ENCODE peak calls at places on chromosomes 5 and 9, in five cellular contexts. One of them, this sample, is unnamed. For H3K4me1, the result is how much of the 10 kb centered on the place peaks cover.

GRCh38 chr5:75368391-75368790 is 31.4 kb downstream of the HMGCR start:
- DNase-seq in neural progenitor cell: no peak
- DNase-seq in fibroblast of lung: peak
- DNase-seq in astrocyte: peak
- DNase-seq in SK-N-SH: no peak
- DNase-seq in this sample: no peak

GRCh38 chr9:19465571-19466267 is 56.9 kb downstream of the ACER2 start:
- DNase-seq in neural progenitor cell: no peak
- DNase-seq in SK-N-SH: no peak
- DNase-seq in fibroblast of lung: no peak
- DNase-seq in astrocyte: no peak
- DNase-seq in this sample: no peak

GRCh38 chr5:19927919-19928318 is 60.1 kb downstream of the CDH18 start:
- DNase-seq in astrocyte: no peak
- DNase-seq in fibroblast of lung: no peak
- DNase-seq in SK-N-SH: peak
- DNase-seq in neural progenitor cell: peak
- DNase-seq in this sample: peak

GRCh38 chr9:135517407-135517822 is 3.8 kb upstream of the LCN1 start:
- DNase-seq in fibroblast of lung: no peak
- DNase-seq in SK-N-SH: no peak
- DNase-seq in astrocyte: no peak
- DNase-seq in neural progenitor cell: no peak
- DNase-seq in this sample: no peak

GRCh38 chr9:35579130-35579529 is 25.9 kb upstream of the TESK1 start:
- DNase-seq in fibroblast of lung: no peak
- DNase-seq in neural progenitor cell: no peak
- DNase-seq in SK-N-SH: no peak
- DNase-seq in astrocyte: no peak
- DNase-seq in this sample: no peak

GRCh38 chr9:114754574-114754973 is 51.3 kb downstream of the TNFSF15 start:
- DNase-seq in fibroblast of lung: no peak
- DNase-seq in neural progenitor cell: no peak
- DNase-seq in SK-N-SH: no peak
- DNase-seq in astrocyte: no peak
- DNase-seq in this sample: no peak

GRCh38 chr5:71740015-71740753 is 21.1 kb downstream of the CARTPT start:
- DNase-seq in fibroblast of lung: no peak
- DNase-seq in SK-N-SH: no peak
- DNase-seq in neural progenitor cell: no peak
- DNase-seq in astrocyte: no peak
- DNase-seq in this sample: no peak

GRCh38 chr5:179343902-179344300 is 1.4 kb downstream of the ADAMTS2 start:
- DNase-seq in astrocyte: no peak
- DNase-seq in SK-N-SH: peak
- DNase-seq in fibroblast of lung: peak
- DNase-seq in neural progenitor cell: peak
- DNase-seq in this sample: peak

GRCh38 chr5:164013077-164013670 is 507.8 kb downstream of the MAT2B start:
- DNase-seq in fibroblast of lung: peak
- DNase-seq in SK-N-SH: peak
- DNase-seq in astrocyte: peak
- DNase-seq in neural progenitor cell: peak
- DNase-seq in this sample: peak

GRCh38 chr5:96123418-96123817 is 161.8 kb upstream of the ELL2 start:
- DNase-seq in astrocyte: no peak
- DNase-seq in SK-N-SH: no peak
- DNase-seq in neural progenitor cell: no peak
- DNase-seq in fibroblast of lung: no peak
- DNase-seq in this sample: no peak

GRCh38 chr9:113350338-113350672 is 964 bp downstream of the BSPRY start:
- DNase-seq in fibroblast of lung: no peak
- DNase-seq in astrocyte: no peak
- DNase-seq in neural progenitor cell: no peak
- DNase-seq in SK-N-SH: no peak
- DNase-seq in this sample: no peak

GRCh38 chr5:81601912-81602311 is 149.0 kb downstream of the SSBP2 start:
- DNase-seq in SK-N-SH: no peak
- DNase-seq in astrocyte: no peak
- DNase-seq in neural progenitor cell: no peak
- DNase-seq in fibroblast of lung: peak
- DNase-seq in this sample: no peak

GRCh38 chr9:137049544-137050449 is 3.8 kb upstream of the NPDC1 start:
- DNase-seq in fibroblast of lung: peak
- DNase-seq in astrocyte: no peak
- DNase-seq in neural progenitor cell: peak
- DNase-seq in SK-N-SH: peak
- DNase-seq in this sample: peak

GRCh38 chr5:163396941-163397340 is 40.5 kb upstream of the CCNG1 start:
- DNase-seq in neural progenitor cell: no peak
- DNase-seq in astrocyte: no peak
- DNase-seq in fibroblast of lung: no peak
- DNase-seq in SK-N-SH: no peak
- DNase-seq in this sample: no peak

GRCh38 chr9:72734631-72735030 is 213.2 kb downstream of the TMC1 start:
- DNase-seq in astrocyte: no peak
- DNase-seq in fibroblast of lung: no peak
- DNase-seq in neural progenitor cell: no peak
- DNase-seq in SK-N-SH: no peak
- DNase-seq in this sample: peak

GRCh38 chr9:11356101-11356500 is 743.3 kb upstream of the PTPRD start:
- DNase-seq in SK-N-SH: no peak
- DNase-seq in fibroblast of lung: no peak
- DNase-seq in neural progenitor cell: no peak
- DNase-seq in astrocyte: no peak
- DNase-seq in this sample: no peak

GRCh38 chr5:177312649-177313181 is 1.0 kb upstream of the MXD3 start:
- DNase-seq in astrocyte: no peak
- DNase-seq in fibroblast of lung: peak
- DNase-seq in SK-N-SH: peak
- DNase-seq in neural progenitor cell: peak
- DNase-seq in this sample: no peak

GRCh38 chr9:92133949-92134604 is 18.9 kb upstream of the SPTLC1 start:
- DNase-seq in fibroblast of lung: peak
- DNase-seq in neural progenitor cell: peak
- DNase-seq in SK-N-SH: peak
- DNase-seq in astrocyte: peak
- DNase-seq in this sample: peak

GRCh38 chr5:148882332-148882731 is 55.9 kb downstream of the ADRB2 start:
- DNase-seq in astrocyte: no peak
- DNase-seq in neural progenitor cell: no peak
- DNase-seq in SK-N-SH: no peak
- DNase-seq in fibroblast of lung: no peak
- DNase-seq in this sample: no peak

GRCh38 chr5:154220625-154221024 is 30.1 kb downstream of the GALNT10 start:
- DNase-seq in fibroblast of lung: peak
- DNase-seq in astrocyte: peak
- DNase-seq in neural progenitor cell: no peak
- DNase-seq in SK-N-SH: no peak
- DNase-seq in this sample: peak

GRCh38 chr5:135660826-135661555 is 82.2 kb upstream of the CXCL14 start:
- DNase-seq in neural progenitor cell: peak
- DNase-seq in astrocyte: peak
- DNase-seq in SK-N-SH: no peak
- DNase-seq in fibroblast of lung: peak
- DNase-seq in this sample: peak

GRCh38 chr5:31173621-31174020 is 19.9 kb upstream of the CDH6 start:
- DNase-seq in astrocyte: no peak
- DNase-seq in neural progenitor cell: peak
- DNase-seq in fibroblast of lung: no peak
- DNase-seq in SK-N-SH: no peak
- DNase-seq in this sample: no peak

GRCh38 chr5:368162-369084 is 46.9 kb downstream of the AHRR start:
- DNase-seq in fibroblast of lung: peak
- DNase-seq in astrocyte: peak
- DNase-seq in neural progenitor cell: no peak
- DNase-seq in SK-N-SH: no peak
- DNase-seq in this sample: peak

GRCh38 chr9:130681769-130682489 is 11.7 kb upstream of the EXOSC2 start:
- DNase-seq in fibroblast of lung: no peak
- DNase-seq in neural progenitor cell: peak
- DNase-seq in astrocyte: no peak
- DNase-seq in SK-N-SH: no peak
- DNase-seq in this sample: no peak

GRCh38 chr5:173329370-173330150 is 1.3 kb upstream of the STC2 start:
- DNase-seq in neural progenitor cell: peak
- DNase-seq in fibroblast of lung: no peak
- DNase-seq in astrocyte: no peak
- DNase-seq in SK-N-SH: peak
- DNase-seq in this sample: peak

GRCh38 chr5:119578937-119579336 is 50.4 kb upstream of the FAM170A start:
- DNase-seq in SK-N-SH: no peak
- DNase-seq in fibroblast of lung: peak
- DNase-seq in neural progenitor cell: peak
- DNase-seq in astrocyte: no peak
- DNase-seq in this sample: no peak

GRCh38 chr9:122442568-122442967 is 35.2 kb downstream of the OR1J1 start:
- DNase-seq in neural progenitor cell: no peak
- DNase-seq in SK-N-SH: no peak
- DNase-seq in fibroblast of lung: no peak
- DNase-seq in astrocyte: no peak
- DNase-seq in this sample: no peak

GRCh38 chr9:122444366-122444765 is 33.4 kb downstream of the OR1J1 start:
- DNase-seq in neural progenitor cell: no peak
- DNase-seq in SK-N-SH: no peak
- DNase-seq in astrocyte: peak
- DNase-seq in fibroblast of lung: peak
- DNase-seq in this sample: peak

GRCh38 chr9:122446819-122447484 is 30.8 kb downstream of the OR1J1 start:
- DNase-seq in SK-N-SH: no peak
- DNase-seq in fibroblast of lung: peak
- DNase-seq in neural progenitor cell: no peak
- DNase-seq in astrocyte: peak
- DNase-seq in this sample: peak

DNA sequence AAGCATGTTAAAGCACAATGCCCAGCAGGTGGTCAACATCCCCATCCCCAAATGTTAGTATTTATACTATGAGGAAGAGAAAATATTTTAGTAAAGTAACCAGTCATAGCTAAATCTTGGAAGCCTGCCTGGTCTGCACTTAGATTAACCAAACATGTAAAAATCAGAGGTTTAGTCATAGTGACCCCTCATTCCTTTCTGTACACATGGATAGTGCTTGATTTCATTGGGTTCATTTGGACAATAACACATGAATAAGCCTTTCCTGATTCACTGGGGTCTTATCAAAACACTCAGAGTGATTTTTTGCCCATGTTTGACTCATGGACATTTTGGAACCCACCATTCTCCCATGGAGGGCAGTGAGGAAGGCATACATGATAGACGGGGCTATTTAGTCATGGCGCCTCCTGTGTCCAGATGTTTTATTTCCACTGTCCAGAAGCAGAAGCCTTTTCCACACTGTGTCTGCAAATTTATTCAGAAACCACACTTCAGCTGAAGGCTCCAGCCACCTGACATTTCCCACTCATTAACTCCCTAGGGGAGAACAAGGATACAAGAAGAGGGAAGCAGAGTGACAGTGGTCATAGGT is 32.5 kb downstream of the OR1J1 start:
- DNase-seq in neural progenitor cell: no peak
- DNase-seq in fibroblast of lung: peak
- DNase-seq in astrocyte: peak
- DNase-seq in SK-N-SH: no peak
- DNase-seq in this sample: peak
- H3K9ac ChIP-seq in neural progenitor cell: no peak
- H3K9ac ChIP-seq in fibroblast of lung: no peak
- H3K9ac ChIP-seq in astrocyte: peak
- H3K9ac ChIP-seq in SK-N-SH: no peak
- H3K9ac ChIP-seq in this sample: peak

DNA sequence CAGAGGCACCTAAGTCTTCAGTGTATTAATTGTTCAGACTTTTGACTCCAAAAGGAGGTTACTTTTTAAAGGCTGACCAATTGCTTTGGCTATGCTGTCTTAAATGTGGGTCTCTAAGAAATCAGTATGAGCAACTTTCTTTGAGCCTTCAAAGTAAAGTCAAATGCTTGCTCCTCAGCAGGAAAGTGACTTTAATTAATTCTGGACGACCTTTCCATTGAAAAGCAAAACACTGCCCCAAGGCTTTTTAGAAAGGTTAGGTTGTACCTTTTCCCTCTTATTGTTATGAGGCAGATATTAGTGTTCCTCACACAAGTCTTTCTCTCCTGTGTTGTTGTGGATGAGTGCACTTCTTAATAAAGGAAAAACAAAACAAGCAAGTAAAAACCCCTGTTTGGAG is 158.8 kb upstream of the ZNF608 start:
- DNase-seq in astrocyte: no peak
- DNase-seq in neural progenitor cell: peak
- DNase-seq in fibroblast of lung: no peak
- DNase-seq in SK-N-SH: no peak
- DNase-seq in this sample: no peak
- H3K4me1 ChIP-seq in astrocyte: under half
- H3K4me1 ChIP-seq in neural progenitor cell: half or more
- H3K4me1 ChIP-seq in fibroblast of lung: under half
- H3K4me1 ChIP-seq in SK-N-SH: under half
- H3K4me1 ChIP-seq in this sample: under half

GRCh38 chr5:64210866-64211265 is 45.2 kb downstream of the RNF180 start:
- DNase-seq in astrocyte: peak
- DNase-seq in SK-N-SH: no peak
- DNase-seq in fibroblast of lung: peak
- DNase-seq in neural progenitor cell: no peak
- DNase-seq in this sample: peak
- H3K9ac ChIP-seq in astrocyte: peak
- H3K9ac ChIP-seq in SK-N-SH: no peak
- H3K9ac ChIP-seq in fibroblast of lung: no peak
- H3K9ac ChIP-seq in neural progenitor cell: no peak
- H3K9ac ChIP-seq in this sample: no peak

GRCh38 chr9:123318961-123319421 is 37.0 kb upstream of the CRB2 start:
- DNase-seq in SK-N-SH: peak
- DNase-seq in neural progenitor cell: no peak
- DNase-seq in fibroblast of lung: no peak
- DNase-seq in astrocyte: no peak
- DNase-seq in this sample: no peak
- H3K4me1 ChIP-seq in SK-N-SH: under half
- H3K4me1 ChIP-seq in neural progenitor cell: under half
- H3K4me1 ChIP-seq in fibroblast of lung: under half
- H3K4me1 ChIP-seq in astrocyte: under half
- H3K4me1 ChIP-seq in this sample: under half

This sample was measured in adipocyte.